ENCODE peak calls at places on chromosome 2, in seven cellular contexts. T is A549, R is HCT116, P is IMR-90, A is GM12878, M is H1, F is K562. C is an unnamed sample.

GRCh38 chr2:64792995-64793639 is 139.4 kb upstream of the SERTAD2 start:
- DNase-seq in T (no peak), R (no peak), P (peak; percentile 53), A (no peak), M (no peak), F (no peak), C (no peak)

GRCh38 chr2:188534875-188535274 is 243.2 kb downstream of the GULP1 start:
- DNase-seq in T (no peak), R (no peak), P (no peak), A (no peak), M (no peak), F (no peak), C (no peak)

GRCh38 chr2:109239720-109240119 is 110.7 kb downstream of the SH3RF3 start:
- DNase-seq in T (no peak), R (no peak), P (peak; percentile 83), A (no peak), M (no peak), F (no peak), C (no peak)

GRCh38 chr2:120661551-120661950 is 74.1 kb upstream of the GLI2 start:
- DNase-seq in T (no peak), R (no peak), P (no peak), A (no peak), M (peak; percentile 74), F (no peak), C (no peak)

GRCh38 chr2:102005989-102006885 is 14.5 kb downstream of the IL1R2 start:
- DNase-seq in T (peak; percentile 52), R (peak; percentile 44), P (peak; percentile 56), A (no peak), M (peak; percentile 67), F (peak; percentile 66), C (peak; percentile 73)

GRCh38 chr2:90207454-90208058 is 1516.1 kb downstream of the RPIA start:
- DNase-seq in T (peak; percentile 31), R (no peak), P (no peak), A (peak; percentile 3), M (no peak), F (no peak), C (peak; percentile 35)

GRCh38 chr2:158722266-158723105 is 72.6 kb upstream of the DAPL1 start:
- DNase-seq in T (no peak), R (no peak), P (no peak), A (no peak), M (no peak), F (no peak), C (no peak)

GRCh38 chr2:165898381-165898780 is 55.2 kb downstream of the TTC21B start:
- DNase-seq in T (no peak), R (no peak), P (peak; percentile 28), A (no peak), M (no peak), F (no peak), C (no peak)

GRCh38 chr2:203891474-203891873 is 23.9 kb downstream of the CTLA4 start:
- DNase-seq in T (no peak), R (no peak), P (no peak), A (no peak), M (no peak), F (no peak), C (no peak)

GRCh38 chr2:37829202-37829601 is 95.9 kb upstream of the RMDN2 start:
- DNase-seq in T (no peak), R (no peak), P (peak; percentile 98), A (no peak), M (no peak), F (no peak), C (no peak)

GRCh38 chr2:154591294-154591693 is 107.2 kb upstream of the KCNJ3 start:
- DNase-seq in T (no peak), R (no peak), P (no peak), A (no peak), M (no peak), F (no peak), C (no peak)

GRCh38 chr2:154588838-154589237 is 109.7 kb upstream of the KCNJ3 start:
- DNase-seq in T (no peak), R (no peak), P (no peak), A (no peak), M (no peak), F (no peak), C (no peak)

GRCh38 chr2:154587739-154588138 is 110.8 kb upstream of the KCNJ3 start:
- DNase-seq in T (no peak), R (no peak), P (no peak), A (no peak), M (no peak), F (no peak), C (no peak)

DNA sequence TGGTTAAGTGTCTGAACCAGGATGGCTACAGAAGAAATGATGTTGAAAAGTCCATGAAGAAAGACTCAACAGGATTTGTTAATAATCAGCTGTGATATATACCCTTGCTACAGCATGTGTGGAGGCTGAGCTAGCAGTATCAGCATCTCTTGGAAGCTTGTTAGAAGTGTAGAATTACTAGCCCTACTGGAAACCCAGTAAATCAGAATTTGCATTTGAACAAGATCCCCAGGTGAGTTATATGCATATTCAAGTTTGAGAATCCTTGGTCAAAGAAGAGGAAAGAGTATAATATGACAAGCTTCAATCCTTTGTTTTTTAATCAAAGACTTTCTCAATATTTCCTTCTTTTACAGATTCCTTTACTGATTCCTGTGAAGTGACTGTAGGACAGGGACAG is 109.0 kb upstream of the KCNJ3 start:
- DNase-seq in T (no peak), R (no peak), P (no peak), A (no peak), M (no peak), F (no peak), C (no peak)
- TF ChIP-seq CEBPB in T (no peak), R (no peak), P (no peak), A (no peak), M (no peak), F (no peak), C (no peak)

GRCh38 chr2:8685697-8686358 is 4.0 kb downstream of the ID2 start:
- DNase-seq in T (peak; percentile 51), R (peak; percentile 8), P (peak; percentile 25), A (no peak), M (peak; percentile 97), F (peak; percentile 81), C (peak; percentile 48)
- TF ChIP-seq CEBPB in T (no peak), R (no peak), P (no peak), A (no peak), M (no peak), F (no peak), C (no peak)

GRCh38 chr2:20448246-20449046 is 1.6 kb downstream of the RHOB start:
- DNase-seq in T (peak; percentile 46), R (no peak), P (peak; percentile 19), A (no peak), M (no peak), F (no peak), C (no peak)
- TF ChIP-seq CEBPB in T (no peak), R (no peak), P (no peak), A (no peak), M (no peak), F (no peak), C (no peak)

GRCh38 chr2:3611136-3611535 is 16.2 kb downstream of the COLEC11 start:
- DNase-seq in T (no peak), R (no peak), P (no peak), A (no peak), M (no peak), F (no peak), C (no peak)
- TF ChIP-seq CEBPB in T (no peak), R (no peak), P (no peak), A (no peak), M (no peak), F (no peak), C (no peak)

GRCh38 chr2:133173224-133173623 is 395.0 kb downstream of the NCKAP5 start:
- DNase-seq in T (no peak), R (no peak), P (no peak), A (no peak), M (no peak), F (no peak), C (no peak)
- TF ChIP-seq CEBPB in T (no peak), R (no peak), P (no peak), A (no peak), M (no peak), F (no peak), C (no peak)

DNA sequence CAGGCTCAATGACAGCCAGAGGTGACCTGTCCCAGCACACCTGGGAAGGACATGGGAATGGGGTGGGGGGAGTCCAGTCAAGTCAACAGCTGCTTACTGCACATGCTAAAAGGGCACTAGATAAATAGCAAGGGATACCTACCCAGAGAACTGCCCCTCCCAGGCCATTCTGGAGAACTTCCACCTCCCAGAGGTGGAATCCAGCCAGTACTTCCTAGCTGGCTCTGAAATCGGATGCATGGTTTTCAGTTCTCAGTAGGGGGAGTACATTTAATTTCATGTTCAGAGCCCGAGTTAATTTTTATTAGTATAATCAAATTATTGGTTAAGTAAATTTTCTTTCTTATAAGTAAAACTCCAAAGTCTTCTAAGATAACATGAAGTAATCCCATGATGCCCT is 28.9 kb upstream of the ITGA6 start:
- DNase-seq in T (no peak), R (peak; percentile 3), P (no peak), A (no peak), M (no peak), F (peak; percentile 29), C (no peak)
- TF ChIP-seq CEBPB in T (no peak), R (no peak), P (no peak), A (no peak), M (no peak), F (no peak), C (no peak)

GRCh38 chr2:45992021-45992745 is 305.0 kb upstream of the EPAS1 start:
- DNase-seq in T (peak; percentile 99), R (no peak), P (peak; percentile 66), A (no peak), M (peak; percentile 27), F (no peak), C (peak; percentile 95)

GRCh38 chr2:45990131-45990530 is 307.1 kb upstream of the EPAS1 start:
- DNase-seq in T (no peak), R (no peak), P (no peak), A (no peak), M (peak; percentile 16), F (no peak), C (no peak)

GRCh38 chr2:45994060-45994459 is 303.1 kb upstream of the EPAS1 start:
- DNase-seq in T (no peak), R (no peak), P (no peak), A (no peak), M (no peak), F (no peak), C (peak; percentile 31)

GRCh38 chr2:45992746-45993475 is 304.3 kb upstream of the EPAS1 start:
- DNase-seq in T (no peak), R (no peak), P (no peak), A (no peak), M (peak; percentile 47), F (no peak), C (no peak)

DNA sequence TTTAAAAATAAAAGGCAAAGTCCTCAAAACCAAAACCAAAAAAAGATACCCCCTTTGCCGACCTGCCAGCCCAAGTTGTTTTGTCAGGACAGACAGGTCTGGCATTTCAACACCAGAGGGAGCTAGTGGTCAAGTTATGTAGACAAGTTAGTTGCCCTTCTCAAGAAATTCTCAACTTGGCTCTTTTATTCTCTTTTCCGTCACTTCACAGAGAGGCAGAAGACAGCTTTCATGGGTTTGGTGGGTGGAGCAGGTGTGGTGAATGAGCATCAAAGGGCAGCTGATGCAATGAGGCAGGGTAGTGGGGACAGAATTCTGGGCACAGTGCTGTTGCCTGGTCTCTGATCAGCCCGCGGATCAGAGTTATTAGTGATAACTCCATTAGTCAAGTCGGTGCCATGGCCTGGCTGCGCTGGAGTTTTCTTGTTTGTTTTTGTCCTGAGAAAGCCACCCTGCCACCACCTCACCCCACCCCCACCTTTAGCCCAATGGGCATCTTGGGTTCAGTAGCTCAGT is 303.7 kb upstream of the EPAS1 start:
- DNase-seq in T (peak; percentile 94), R (peak; percentile 64), P (peak; percentile 89), A (peak; percentile 23), M (peak; percentile 73), F (peak; percentile 68), C (peak; percentile 78)
- TF ChIP-seq CEBPB in T (no peak), R (no peak), P (no peak), A (no peak), M (no peak), F (no peak), C (peak; percentile 51)

C was measured in HepG2.